ENCODE peak calls at places on chromosomes 5 and 9, in six cellular contexts. W, P, Y, O, K and F are unnamed samples.

GRCh38 chr9:125493861-125494554 is 213.0 kb downstream of the MAPKAP1 start:
- DNase-seq in W (no peak), P (no peak), Y (no peak), O (no peak), K (peak; percentile 33), F (no peak)

GRCh38 chr5:16507716-16508115 is 42.1 kb upstream of the ZNF622 start:
- DNase-seq in W (no peak), P (no peak), Y (no peak), O (no peak), K (no peak), F (no peak)

GRCh38 chr9:2157277-2158105 is 142.3 kb downstream of the SMARCA2 start:
- DNase-seq in W (peak; percentile 74), P (peak; percentile 71), Y (peak; percentile 72), O (peak; percentile 14), K (peak; percentile 78), F (peak; percentile 56)

GRCh38 chr9:86946712-86947145 is 577 bp downstream of the GAS1 start:
- DNase-seq in W (peak; percentile 55), P (no peak), Y (no peak), O (no peak), K (peak; percentile 60), F (peak; percentile 51)

GRCh38 chr5:84229045-84229444 is 155.6 kb downstream of the EDIL3 start:
- DNase-seq in W (no peak), P (no peak), Y (no peak), O (no peak), K (no peak), F (no peak)

GRCh38 chr5:1167728-1168709 is 33.4 kb upstream of the SLC6A19 start:
- DNase-seq in W (peak; percentile 86), P (peak; percentile 78), Y (peak; percentile 56), O (peak; percentile 84), K (peak; percentile 62), F (peak; percentile 75)

GRCh38 chr5:118146824-118147223 is 841.5 kb downstream of the DTWD2 start:
- DNase-seq in W (no peak), P (no peak), Y (no peak), O (no peak), K (no peak), F (no peak)

GRCh38 chr5:39057745-39058144 is 16.5 kb downstream of the RICTOR start:
- DNase-seq in W (no peak), P (no peak), Y (no peak), O (no peak), K (no peak), F (no peak)

GRCh38 chr9:100999914-101000540 is 28.5 kb upstream of the PLPPR1 start:
- DNase-seq in W (no peak), P (no peak), Y (peak; percentile 36), O (no peak), K (no peak), F (no peak)

GRCh38 chr5:125409496-125410351 is 663.3 kb upstream of the ZNF608 start:
- DNase-seq in W (no peak), P (no peak), Y (no peak), O (no peak), K (peak; percentile 2), F (peak; percentile 78)

GRCh38 chr9:130040901-130041647 is 1.9 kb downstream of the FNBP1 start:
- DNase-seq in W (no peak), P (no peak), Y (no peak), O (no peak), K (no peak), F (no peak)

GRCh38 chr9:6382681-6383080 is 30.3 kb upstream of the UHRF2 start:
- DNase-seq in W (no peak), P (no peak), Y (no peak), O (no peak), K (peak; percentile 0), F (peak; percentile 54)

GRCh38 chr5:128487041-128487440 is 51.0 kb downstream of the FBN2 start:
- DNase-seq in W (no peak), P (no peak), Y (no peak), O (no peak), K (peak; percentile 57), F (no peak)

GRCh38 chr5:102766295-102767090 is 11.4 kb downstream of the PAM start:
- DNase-seq in W (no peak), P (no peak), Y (no peak), O (no peak), K (no peak), F (no peak)

GRCh38 chr9:79120533-79121315 is 451.0 kb upstream of the TLE4 start:
- DNase-seq in W (peak; percentile 23), P (no peak), Y (no peak), O (no peak), K (no peak), F (no peak)

GRCh38 chr5:93572773-93573626 is 8.0 kb downstream of the NR2F1-AS1 start:
- DNase-seq in W (no peak), P (no peak), Y (peak; percentile 29), O (no peak), K (no peak), F (no peak)

GRCh38 chr5:136420168-136420916 is 55.0 kb upstream of the TRPC7 start:
- DNase-seq in W (no peak), P (no peak), Y (no peak), O (no peak), K (no peak), F (no peak)

GRCh38 chr5:139639619-139640431 is 8.3 kb upstream of the CXXC5 start:
- DNase-seq in W (peak; percentile 74), P (no peak), Y (peak; percentile 49), O (no peak), K (no peak), F (peak; percentile 37)

GRCh38 chr5:112417931-112418358 is 1.1 kb downstream of the EPB41L4A start:
- DNase-seq in W (peak; percentile 84), P (no peak), Y (peak; percentile 46), O (peak; percentile 43), K (no peak), F (peak; percentile 41)

GRCh38 chr9:93911871-93912554 is 43.1 kb downstream of the BARX1 start:
- DNase-seq in W (no peak), P (no peak), Y (no peak), O (no peak), K (no peak), F (no peak)

GRCh38 chr9:120153258-120153657 is 426.7 kb downstream of the CDK5RAP2 start:
- DNase-seq in W (no peak), P (no peak), Y (no peak), O (no peak), K (no peak), F (no peak)

GRCh38 chr9:88378317-88378716 is 9.9 kb upstream of the SPIN1 start:
- DNase-seq in W (no peak), P (no peak), Y (no peak), O (no peak), K (no peak), F (no peak)
- TF ChIP-seq CTCF in W (no peak), P (no peak), Y (no peak), O (no peak), K (peak; percentile 26), F (no peak)

GRCh38 chr9:112332977-112333638 is at the start of gene PTBP3:
- DNase-seq in W (peak; percentile 81), P (peak; percentile 24), Y (peak; percentile 84), O (peak; percentile 77), K (peak; percentile 60), F (peak; percentile 80)

GRCh38 chr9:112332272-112332671 is 1.1 kb downstream of the PTBP3 start:
- DNase-seq in W (no peak), P (no peak), Y (no peak), O (no peak), K (no peak), F (peak; percentile 23)

GRCh38 chr9:112333639-112334318 is 360 bp upstream of the PTBP3 start:
- DNase-seq in W (peak; percentile 94), P (peak; percentile 82), Y (peak; percentile 94), O (peak; percentile 90), K (peak; percentile 84), F (peak; percentile 94)

GRCh38 chr9:112331676-112331955 is 1.8 kb downstream of the PTBP3 start:
- DNase-seq in W (no peak), P (no peak), Y (no peak), O (no peak), K (no peak), F (peak; percentile 26)

GRCh38 chr9:112332674-112332976 is 794 bp downstream of the PTBP3 start:
- DNase-seq in W (no peak), P (no peak), Y (no peak), O (no peak), K (no peak), F (no peak)
- TF ChIP-seq CTCF in W (no peak), P (no peak), Y (no peak), O (no peak), K (peak; percentile 38), F (no peak)

DNA sequence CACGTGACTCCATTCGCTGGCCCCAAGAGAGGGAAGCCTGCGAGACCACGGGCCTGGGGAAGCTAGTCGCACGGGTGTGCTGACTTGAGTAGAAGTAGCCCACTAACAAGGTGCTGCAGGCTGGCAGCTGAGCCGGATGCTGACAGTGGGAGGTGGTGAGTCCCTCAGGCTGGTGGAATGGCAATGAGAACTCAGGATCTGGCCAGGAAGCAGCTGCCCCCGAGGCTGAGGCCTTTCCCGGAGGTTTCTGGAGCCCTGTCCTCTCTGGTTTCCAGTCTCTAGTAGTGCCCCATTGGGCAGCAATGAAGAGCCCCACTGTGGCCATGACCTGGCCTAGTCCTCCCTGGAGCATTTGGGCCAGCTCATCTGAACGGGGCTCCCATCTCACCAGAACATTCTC is 366.7 kb upstream of the IRX4 start:
- DNase-seq in W (no peak), P (no peak), Y (no peak), O (no peak), K (no peak), F (no peak)
- TF ChIP-seq CTCF in W (no peak), P (no peak), Y (no peak), O (no peak), K (no peak), F (no peak)

GRCh38 chr9:80665479-80665878 is 1023.9 kb downstream of the TLE1 start:
- DNase-seq in W (no peak), P (no peak), Y (no peak), O (no peak), K (no peak), F (no peak)

DNA sequence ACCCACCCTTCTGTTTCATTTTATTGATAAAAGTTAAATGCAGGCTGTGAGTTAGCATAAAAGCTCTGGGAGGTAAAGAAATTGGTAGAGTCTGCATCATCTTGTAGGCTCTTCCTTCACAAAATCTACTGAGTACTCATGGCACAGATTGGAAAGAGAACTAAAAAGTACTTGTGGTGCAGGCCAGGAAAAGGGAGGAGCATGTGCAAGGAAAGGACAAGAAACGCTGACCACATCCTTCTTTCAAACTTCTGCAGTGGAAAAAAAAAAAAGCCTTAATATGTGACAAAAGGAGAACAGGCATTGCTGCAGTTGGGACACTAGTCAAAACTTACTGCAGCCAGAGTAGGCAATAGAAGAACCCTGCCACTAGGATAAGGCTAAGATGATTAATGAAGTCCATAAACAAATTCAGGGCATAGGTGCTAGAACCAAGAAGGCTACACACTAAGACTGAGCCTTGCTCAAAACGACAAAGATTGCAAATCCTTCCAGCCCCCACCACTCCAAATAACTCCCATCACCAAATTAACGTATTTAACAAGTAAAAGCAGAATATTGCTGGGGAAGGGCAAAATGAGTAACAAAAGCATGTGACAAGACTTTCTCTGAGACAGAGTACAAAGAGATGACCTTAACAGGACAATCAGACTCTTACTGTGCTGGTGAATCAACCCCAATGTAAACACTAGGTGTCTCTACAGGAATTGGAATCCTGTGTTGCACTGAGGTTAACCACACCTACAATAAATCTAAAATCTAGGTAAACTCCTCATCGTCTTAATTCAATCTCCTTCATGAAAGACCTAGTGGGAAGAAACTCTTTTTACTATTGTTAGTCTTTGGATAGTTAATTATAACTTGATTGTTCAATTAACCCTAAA is 1024.8 kb downstream of the TLE1 start:
- DNase-seq in W (no peak), P (no peak), Y (peak; percentile 54), O (no peak), K (no peak), F (peak; percentile 48)
- TF ChIP-seq CTCF in W (no peak), P (no peak), Y (peak; percentile 66), O (no peak), K (no peak), F (peak; percentile 37)